ENCODE peak calls at places on chromosome 20, in nine cellular contexts. U is ovary, C is spleen, T is HCT116, D is heart left ventricle, F is adrenal gland, J is K562, R is breast epithelium, I is thyroid gland. Z is an unnamed sample.
A peak's percentile ranks its signal among the peaks of the same experiment; 100 is the strongest.

GRCh38 chr20:47785321-47785899 is at the start of gene SULF2:
- DNase-seq in U (peak; percentile 74), C (no peak), T (no peak), D (peak; percentile 55), F (peak; percentile 32), J (no peak), R (no peak), I (peak; percentile 31), Z (no peak)

GRCh38 chr20:35854697-35855434 is 83.1 kb downstream of the PHF20 start:
- DNase-seq in U (no peak), C (no peak), T (no peak), D (no peak), F (no peak), J (no peak), R (no peak), I (no peak), Z (peak; percentile 7)

GRCh38 chr20:3218307-3218988 is 9.2 kb downstream of the ITPA start:
- DNase-seq in U (no peak), C (peak; percentile 93), T (no peak), D (peak; percentile 52), F (peak; percentile 67), J (peak; percentile 73), R (peak; percentile 35), I (peak; percentile 62), Z (peak; percentile 82)

GRCh38 chr20:44336086-44336485 is 757 bp upstream of the R3HDML start:
- DNase-seq in U (no peak), C (no peak), T (no peak), D (no peak), F (no peak), J (no peak), R (no peak), I (peak; percentile 6), Z (no peak)

GRCh38 chr20:53939554-53940355 is 130.6 kb downstream of the BCAS1 start:
- DNase-seq in U (peak; percentile 83), C (peak; percentile 92), T (peak; percentile 88), D (peak; percentile 92), F (peak; percentile 82), J (peak; percentile 95), R (peak; percentile 93), I (peak; percentile 95), Z (peak; percentile 92)

GRCh38 chr20:59812286-59813125 is 120.9 kb downstream of the SYCP2 start:
- DNase-seq in U (peak; percentile 4), C (peak; percentile 35), T (no peak), D (no peak), F (no peak), J (no peak), R (no peak), I (no peak), Z (no peak)

GRCh38 chr20:36152266-36152665 is 2.3 kb upstream of the EPB41L1 start:
- DNase-seq in U (no peak), C (no peak), T (no peak), D (peak; percentile 72), F (no peak), J (no peak), R (no peak), I (no peak), Z (no peak)

GRCh38 chr20:58993332-58994248 is 12.5 kb downstream of the NELFCD start:
- DNase-seq in U (no peak), C (peak; percentile 64), T (no peak), D (no peak), F (no peak), J (no peak), R (no peak), I (no peak), Z (no peak)

GRCh38 chr20:59723607-59724456 is 119.5 kb downstream of the PHACTR3 start:
- DNase-seq in U (no peak), C (no peak), T (no peak), D (no peak), F (no peak), J (no peak), R (no peak), I (no peak), Z (no peak)

GRCh38 chr20:59578602-59579403 is 25.5 kb upstream of the PHACTR3 start:
- DNase-seq in U (no peak), C (peak; percentile 53), T (no peak), D (no peak), F (no peak), J (no peak), R (no peak), I (no peak), Z (no peak)

GRCh38 chr20:25195962-25196700 is 619 bp downstream of the ENTPD6 start:
- DNase-seq in U (no peak), C (no peak), T (peak; percentile 28), D (no peak), F (peak; percentile 38), J (peak; percentile 11), R (peak; percentile 56), I (peak; percentile 79), Z (peak; percentile 66)

GRCh38 chr20:51022803-51023616 is at the start of gene KCNG1:
- DNase-seq in U (no peak), C (peak; percentile 85), T (peak; percentile 49), D (peak; percentile 58), F (peak; percentile 53), J (peak; percentile 66), R (peak; percentile 49), I (peak; percentile 44), Z (peak; percentile 59)

GRCh38 chr20:34180460-34181108 is 60.6 kb upstream of the ASIP start:
- DNase-seq in U (no peak), C (no peak), T (no peak), D (no peak), F (no peak), J (no peak), R (no peak), I (peak; percentile 39), Z (no peak)

GRCh38 chr20:51385941-51386530 is 156.5 kb downstream of the NFATC2 start:
- DNase-seq in U (no peak), C (peak; percentile 74), T (peak; percentile 24), D (no peak), F (no peak), J (peak; percentile 35), R (no peak), I (no peak), Z (peak; percentile 47)

GRCh38 chr20:16327606-16328005 is 245.6 kb downstream of the KIF16B start:
- DNase-seq in U (no peak), C (no peak), T (no peak), D (no peak), F (no peak), J (no peak), R (no peak), I (no peak), Z (no peak)

GRCh38 chr20:56343861-56344381 is 14.9 kb upstream of the FAM210B start:
- DNase-seq in U (peak; percentile 33), C (peak; percentile 79), T (no peak), D (peak; percentile 15), F (peak; percentile 68), J (peak; percentile 76), R (no peak), I (peak; percentile 6), Z (peak; percentile 71)

GRCh38 chr20:57495978-57496377 is 29.0 kb downstream of the CTCFL start:
- DNase-seq in U (no peak), C (no peak), T (no peak), D (no peak), F (no peak), J (no peak), R (no peak), I (no peak), Z (no peak)

GRCh38 chr20:50339196-50339901 is 148.7 kb downstream of the CEBPB start:
- DNase-seq in U (peak; percentile 53), C (peak; percentile 55), T (no peak), D (no peak), F (peak; percentile 65), J (no peak), R (peak; percentile 60), I (no peak), Z (no peak)

GRCh38 chr20:43915209-43916072 is 789 bp downstream of the TOX2 start:
- DNase-seq in U (no peak), C (no peak), T (no peak), D (peak; percentile 10), F (no peak), J (no peak), R (no peak), I (no peak), Z (no peak)

GRCh38 chr20:20483328-20483727 is 115.4 kb downstream of the INSM1 start:
- DNase-seq in U (no peak), C (no peak), T (no peak), D (no peak), F (no peak), J (no peak), R (no peak), I (no peak), Z (no peak)

GRCh38 chr20:20480689-20481088 is 112.8 kb downstream of the INSM1 start:
- DNase-seq in U (no peak), C (no peak), T (peak; percentile 15), D (no peak), F (no peak), J (no peak), R (no peak), I (no peak), Z (no peak)

GRCh38 chr20:20480126-20480525 is 112.2 kb downstream of the INSM1 start:
- DNase-seq in U (no peak), C (no peak), T (no peak), D (no peak), F (no peak), J (no peak), R (no peak), I (no peak), Z (no peak)

GRCh38 chr20:20477444-20478041 is 109.6 kb downstream of the INSM1 start:
- DNase-seq in U (no peak), C (no peak), T (no peak), D (no peak), F (no peak), J (no peak), R (no peak), I (no peak), Z (no peak)

GRCh38 chr20:20482453-20482852 is 114.5 kb downstream of the INSM1 start:
- DNase-seq in U (no peak), C (no peak), T (no peak), D (no peak), F (no peak), J (no peak), R (no peak), I (no peak), Z (no peak)
- TF ChIP-seq POLR2A in U (no peak), C (no peak), T (no peak), D (no peak), F (no peak), J (no peak), R (no peak), I (no peak), Z (no peak)

GRCh38 chr20:23106271-23106851 is 20.2 kb upstream of the CD93 start:
- DNase-seq in U (no peak), C (peak; percentile 79), T (no peak), D (peak; percentile 33), F (no peak), J (no peak), R (no peak), I (no peak), Z (no peak)
- TF ChIP-seq POLR2A in U (no peak), C (no peak), T (no peak), D (no peak), F (no peak), J (no peak), R (no peak), I (no peak), Z (no peak)

GRCh38 chr20:1894951-1895673 is at the start of gene SIRPA:
- DNase-seq in U (peak; percentile 77), C (peak; percentile 87), T (no peak), D (peak; percentile 74), F (peak; percentile 80), J (no peak), R (peak; percentile 63), I (peak; percentile 67), Z (peak; percentile 8)
- TF ChIP-seq POLR2A in U (peak; percentile 46), C (no peak), T (no peak), D (no peak), F (peak; percentile 57), J (no peak), R (peak; percentile 27), I (no peak), Z (no peak)

GRCh38 chr20:37527638-37528441 is at the start of gene BLCAP:
- DNase-seq in U (peak; percentile 89), C (peak; percentile 97), T (peak; percentile 73), D (peak; percentile 90), F (peak; percentile 93), J (peak; percentile 92), R (peak; percentile 82), I (peak; percentile 87), Z (peak; percentile 97)
- TF ChIP-seq POLR2A in U (no peak), C (peak; percentile 7), T (peak; percentile 69), D (peak; percentile 54), F (peak; percentile 93), J (peak; percentile 84), R (no peak), I (peak; percentile 81), Z (peak; percentile 65)